ENCODE peak calls at places on chromosomes 13 and 19, in six cellular contexts. K, Q, H, Y, N and O are unnamed samples.

GRCh38 chr13:46168818-46169217 is 13.2 kb downstream of the LCP1 start:
- DNase-seq in K (no peak), Q (no peak), H (no peak), Y (no peak), N (no peak), O (no peak)

GRCh38 chr13:74287672-74288169 is 153.5 kb upstream of the KLF12 start:
- DNase-seq in K (peak; percentile 69), Q (peak; percentile 62), H (peak; percentile 64), Y (no peak), N (no peak), O (peak; percentile 71)

GRCh38 chr13:39336964-39337363 is 266.0 kb downstream of the LHFPL6 start:
- DNase-seq in K (no peak), Q (no peak), H (no peak), Y (no peak), N (no peak), O (no peak)

GRCh38 chr13:35723820-35724219 is 247.3 kb upstream of the MAB21L1 start:
- DNase-seq in K (no peak), Q (no peak), H (peak; percentile 34), Y (peak; percentile 86), N (no peak), O (no peak)

GRCh38 chr19:10544242-10544752 is 593 bp downstream of the ATG4D start:
- DNase-seq in K (no peak), Q (peak; percentile 28), H (no peak), Y (no peak), N (no peak), O (no peak)

GRCh38 chr13:40189426-40189825 is 477.0 kb downstream of the FOXO1 start:
- DNase-seq in K (no peak), Q (no peak), H (no peak), Y (no peak), N (no peak), O (no peak)

GRCh38 chr19:662207-662961 is 630 bp downstream of the RNF126 start:
- DNase-seq in K (no peak), Q (peak; percentile 45), H (peak; percentile 38), Y (no peak), N (no peak), O (no peak)

GRCh38 chr19:49331616-49332055 is 3.6 kb upstream of the CD37 start:
- DNase-seq in K (no peak), Q (peak; percentile 44), H (peak; percentile 57), Y (no peak), N (no peak), O (peak; percentile 71)

GRCh38 chr13:29918845-29919244 is 68.4 kb upstream of the UBL3 start:
- DNase-seq in K (no peak), Q (no peak), H (peak; percentile 92), Y (peak; percentile 13), N (no peak), O (no peak)

GRCh38 chr13:95002968-95003813 is 290.8 kb upstream of the SOX21 start:
- DNase-seq in K (peak; percentile 17), Q (no peak), H (no peak), Y (no peak), N (no peak), O (peak; percentile 42)

GRCh38 chr13:45728759-45729158 is 26.6 kb downstream of the CBY2 start:
- DNase-seq in K (no peak), Q (no peak), H (no peak), Y (no peak), N (peak; percentile 36), O (peak; percentile 79)

GRCh38 chr19:19860756-19861390 is 4.8 kb upstream of the ZNF253 start:
- DNase-seq in K (peak; percentile 84), Q (no peak), H (no peak), Y (peak; percentile 59), N (peak; percentile 93), O (peak; percentile 92)

GRCh38 chr13:28370448-28370847 is 124.5 kb downstream of the FLT1 start:
- DNase-seq in K (no peak), Q (peak; percentile 25), H (peak; percentile 59), Y (no peak), N (no peak), O (no peak)

GRCh38 chr13:107331359-107331758 is 763.4 kb upstream of the ARGLU1 start:
- DNase-seq in K (no peak), Q (no peak), H (no peak), Y (no peak), N (no peak), O (no peak)

GRCh38 chr13:39144941-39145533 is 106.8 kb downstream of the NHLRC3 start:
- DNase-seq in K (peak; percentile 47), Q (peak; percentile 67), H (peak; percentile 70), Y (peak; percentile 50), N (peak; percentile 31), O (peak; percentile 51)

GRCh38 chr19:45952691-45953505 is 20.8 kb downstream of the NOVA2 start:
- DNase-seq in K (peak; percentile 80), Q (peak; percentile 54), H (peak; percentile 42), Y (peak; percentile 43), N (peak; percentile 81), O (peak; percentile 96)

GRCh38 chr19:24054044-24054935 is 32.7 kb upstream of the ZNF254 start:
- DNase-seq in K (no peak), Q (peak; percentile 83), H (peak; percentile 95), Y (peak; percentile 97), N (no peak), O (no peak)

GRCh38 chr13:99227331-99227900 is 26.8 kb downstream of the UBAC2 start:
- DNase-seq in K (no peak), Q (no peak), H (no peak), Y (no peak), N (no peak), O (no peak)

GRCh38 chr19:41991025-41991424 is 3.0 kb downstream of the ATP1A3 start:
- DNase-seq in K (no peak), Q (no peak), H (no peak), Y (no peak), N (no peak), O (no peak)

GRCh38 chr13:32164622-32165268 is 133.2 kb downstream of the FRY start:
- DNase-seq in K (peak; percentile 33), Q (peak; percentile 76), H (peak; percentile 66), Y (peak; percentile 40), N (peak; percentile 10), O (peak; percentile 71)

DNA sequence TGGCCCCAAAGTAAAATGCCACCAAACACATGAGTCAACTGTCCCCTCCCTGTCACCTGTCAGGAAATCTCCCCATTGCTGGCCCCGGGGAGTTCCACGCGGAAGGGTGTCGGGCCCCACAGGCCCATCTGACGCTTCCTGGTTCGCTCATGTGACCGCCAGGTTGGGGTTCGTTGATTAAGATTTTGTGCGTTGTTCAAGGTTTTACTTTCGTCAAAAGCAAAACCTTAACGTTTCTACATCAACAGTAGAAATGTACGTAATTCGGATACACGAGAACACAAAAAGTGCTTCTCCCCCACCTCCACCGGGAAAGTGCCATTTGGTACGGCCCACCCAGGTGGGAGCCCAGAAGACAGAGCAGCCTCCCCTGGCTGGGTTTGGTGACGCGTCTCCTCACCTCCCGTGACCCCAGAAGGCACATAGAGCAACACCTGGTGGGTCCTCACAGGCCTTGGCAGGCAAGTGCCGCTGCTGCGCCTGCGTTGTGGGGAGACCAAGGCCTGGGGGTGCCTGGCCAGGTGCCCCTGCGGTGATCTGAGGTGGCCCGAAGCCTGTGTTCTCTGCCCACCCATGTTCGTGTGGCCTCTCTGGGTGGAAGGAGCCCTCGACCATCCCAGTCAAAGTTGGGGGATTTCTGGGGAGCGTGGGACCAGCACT is 161.6 kb downstream of the KDM4B start:
- DNase-seq in K (no peak), Q (no peak), H (no peak), Y (no peak), N (no peak), O (no peak)
- H3K9ac ChIP-seq in K (peak overlapping the region; percentile 84), Q (no peak overlapping the region), H (no peak overlapping the region), Y (no peak overlapping the region), N (no peak overlapping the region), O (no peak overlapping the region)

GRCh38 chr19:16295071-16295470 is 29.6 kb upstream of the KLF2 start:
- DNase-seq in K (no peak), Q (no peak), H (no peak), Y (no peak), N (no peak), O (no peak)
- H3K14ac ChIP-seq in K (no peak overlapping the region), Q (no peak overlapping the region), H (no peak overlapping the region), Y (no peak overlapping the region), N (no peak overlapping the region), O (no peak overlapping the region)

DNA sequence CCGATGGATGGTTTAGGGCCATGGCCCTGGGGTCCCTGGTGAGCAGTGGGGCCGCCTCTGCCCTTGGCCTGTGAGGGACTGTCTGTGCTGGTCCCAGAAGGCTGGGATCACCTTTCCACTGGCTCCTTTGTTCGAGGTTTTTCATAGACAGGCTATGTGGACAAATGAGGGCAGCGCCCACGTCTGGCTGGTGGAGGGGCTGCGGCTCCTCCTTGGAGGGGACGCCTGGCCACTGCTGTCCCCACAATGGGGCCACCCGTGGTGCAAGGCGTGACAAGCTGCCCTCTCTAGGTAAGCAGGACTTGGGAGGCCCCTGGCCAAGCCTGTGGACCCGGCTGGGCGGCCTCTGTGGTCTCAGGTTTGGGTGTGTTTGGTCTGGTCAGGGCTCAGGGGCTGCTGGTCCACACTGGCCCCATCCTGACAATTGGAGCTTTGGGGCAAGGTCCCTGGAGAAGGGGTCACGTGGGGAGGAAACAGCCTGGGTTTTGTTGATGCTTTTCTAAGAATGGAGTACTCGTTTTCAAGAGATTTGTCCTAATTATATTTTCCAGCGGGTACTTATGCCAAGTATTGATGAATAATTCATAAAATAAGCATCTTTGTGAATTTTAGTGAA is 33.3 kb downstream of the MCF2L start:
- DNase-seq in K (peak; percentile 54), Q (no peak), H (no peak), Y (no peak), N (peak; percentile 21), O (peak; percentile 81)
- H3K9ac ChIP-seq in K (peak overlapping the region; percentile 78), Q (no peak overlapping the region), H (no peak overlapping the region), Y (no peak overlapping the region), N (no peak overlapping the region), O (no peak overlapping the region)

GRCh38 chr13:48125794-48126228 is 30.9 kb upstream of the MED4 start:
- DNase-seq in K (no peak), Q (peak; percentile 59), H (no peak), Y (no peak), N (no peak), O (no peak)

GRCh38 chr13:48120246-48120645 is 25.3 kb upstream of the MED4 start:
- DNase-seq in K (no peak), Q (no peak), H (no peak), Y (no peak), N (no peak), O (no peak)

GRCh38 chr13:48118025-48118424 is 23.1 kb upstream of the MED4 start:
- DNase-seq in K (no peak), Q (no peak), H (no peak), Y (no peak), N (no peak), O (no peak)

GRCh38 chr13:48123827-48124226 is 28.9 kb upstream of the MED4 start:
- DNase-seq in K (no peak), Q (no peak), H (no peak), Y (no peak), N (no peak), O (no peak)

DNA sequence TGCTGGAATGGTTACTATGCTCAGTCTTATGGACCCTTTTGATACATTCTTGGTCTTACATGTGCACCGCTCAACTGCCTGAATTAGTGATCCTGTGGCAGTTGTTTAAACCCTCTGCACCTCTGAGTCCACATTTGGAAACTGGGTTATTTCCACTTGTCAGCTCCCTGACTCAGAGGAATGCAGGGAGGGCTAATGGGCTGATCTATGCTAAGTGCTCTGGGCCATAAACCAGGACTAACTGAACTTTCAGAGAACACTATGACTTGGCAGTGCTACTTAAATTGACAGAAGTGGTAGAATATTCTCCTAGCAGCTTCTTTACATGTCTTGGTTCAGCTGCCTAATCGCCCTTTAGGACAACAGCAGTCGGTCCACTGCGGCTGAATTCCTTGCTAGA is 26.8 kb upstream of the MED4 start:
- DNase-seq in K (no peak), Q (peak; percentile 24), H (no peak), Y (no peak), N (no peak), O (no peak)
- H3K14ac ChIP-seq in K (no peak overlapping the region), Q (no peak overlapping the region), H (no peak overlapping the region), Y (no peak overlapping the region), N (no peak overlapping the region), O (no peak overlapping the region)